ENCODE peak calls at places on chromosome 22, in seven cellular contexts. One of them, this sample, is unnamed.

GRCh38 chr22:33496112-33496511 is 424.2 kb downstream of the LARGE1 start:
- DNase-seq in HepG2: no peak
- DNase-seq in GM12878: no peak
- DNase-seq in H1: no peak
- DNase-seq in K562: no peak
- DNase-seq in GM12892: no peak
- DNase-seq in SK-N-SH: no peak
- DNase-seq in this sample: no peak

GRCh38 chr22:41445171-41446056 is 1.2 kb downstream of the TOB2 start:
- DNase-seq in HepG2: no peak
- DNase-seq in GM12878: no peak
- DNase-seq in H1: no peak
- DNase-seq in K562: no peak
- DNase-seq in GM12892: no peak
- DNase-seq in SK-N-SH: no peak
- DNase-seq in this sample: no peak

GRCh38 chr22:46774456-46775363 is 12.3 kb downstream of the TBC1D22A start:
- DNase-seq in HepG2: no peak
- DNase-seq in GM12878: no peak
- DNase-seq in H1: no peak
- DNase-seq in K562: no peak
- DNase-seq in GM12892: no peak
- DNase-seq in SK-N-SH: no peak
- DNase-seq in this sample: no peak

GRCh38 chr22:26892401-26893033 is 235.1 kb downstream of the MIAT start:
- DNase-seq in HepG2: no peak
- DNase-seq in GM12878: no peak
- DNase-seq in H1: no peak
- DNase-seq in K562: no peak
- DNase-seq in GM12892: no peak
- DNase-seq in SK-N-SH: no peak
- DNase-seq in this sample: no peak

GRCh38 chr22:19060356-19061009 is 61.7 kb downstream of the DGCR2 start:
- DNase-seq in HepG2: no peak
- DNase-seq in GM12878: no peak
- DNase-seq in H1: no peak
- DNase-seq in K562: no peak
- DNase-seq in GM12892: no peak
- DNase-seq in SK-N-SH: no peak
- DNase-seq in this sample: no peak

GRCh38 chr22:27116295-27116694 is 458.9 kb downstream of the MIAT start:
- DNase-seq in HepG2: no peak
- DNase-seq in GM12878: no peak
- DNase-seq in H1: no peak
- DNase-seq in K562: no peak
- DNase-seq in GM12892: no peak
- DNase-seq in SK-N-SH: no peak
- DNase-seq in this sample: no peak

GRCh38 chr22:39292561-39293074 is 26.8 kb downstream of the RPL3 start:
- DNase-seq in HepG2: peak; percentile 81
- DNase-seq in GM12878: no peak
- DNase-seq in H1: peak; percentile 62
- DNase-seq in K562: peak; percentile 84
- DNase-seq in GM12892: no peak
- DNase-seq in SK-N-SH: no peak
- DNase-seq in this sample: no peak

GRCh38 chr22:34986461-34986977 is 79.4 kb upstream of the ISX start:
- DNase-seq in HepG2: no peak
- DNase-seq in GM12878: no peak
- DNase-seq in H1: no peak
- DNase-seq in K562: no peak
- DNase-seq in GM12892: no peak
- DNase-seq in SK-N-SH: no peak
- DNase-seq in this sample: no peak

GRCh38 chr22:32564170-32565001 is 89.8 kb downstream of the FBXO7 start:
- DNase-seq in HepG2: no peak
- DNase-seq in GM12878: no peak
- DNase-seq in H1: no peak
- DNase-seq in K562: no peak
- DNase-seq in GM12892: no peak
- DNase-seq in SK-N-SH: no peak
- DNase-seq in this sample: no peak

GRCh38 chr22:28268176-28268575 is 349.1 kb upstream of the PITPNB start:
- DNase-seq in HepG2: no peak
- DNase-seq in GM12878: no peak
- DNase-seq in H1: no peak
- DNase-seq in K562: no peak
- DNase-seq in GM12892: no peak
- DNase-seq in SK-N-SH: no peak
- DNase-seq in this sample: no peak

GRCh38 chr22:38569181-38569971 is 607 bp downstream of the DMC1 start:
- DNase-seq in HepG2: no peak
- DNase-seq in GM12878: no peak
- DNase-seq in H1: no peak
- DNase-seq in K562: peak; percentile 16
- DNase-seq in GM12892: peak; percentile 26
- DNase-seq in SK-N-SH: peak; percentile 7
- DNase-seq in this sample: peak; percentile 15

GRCh38 chr22:17872491-17872890 is 98.2 kb upstream of the BID start:
- DNase-seq in HepG2: no peak
- DNase-seq in GM12878: no peak
- DNase-seq in H1: no peak
- DNase-seq in K562: peak; percentile 46
- DNase-seq in GM12892: no peak
- DNase-seq in SK-N-SH: no peak
- DNase-seq in this sample: no peak

DNA sequence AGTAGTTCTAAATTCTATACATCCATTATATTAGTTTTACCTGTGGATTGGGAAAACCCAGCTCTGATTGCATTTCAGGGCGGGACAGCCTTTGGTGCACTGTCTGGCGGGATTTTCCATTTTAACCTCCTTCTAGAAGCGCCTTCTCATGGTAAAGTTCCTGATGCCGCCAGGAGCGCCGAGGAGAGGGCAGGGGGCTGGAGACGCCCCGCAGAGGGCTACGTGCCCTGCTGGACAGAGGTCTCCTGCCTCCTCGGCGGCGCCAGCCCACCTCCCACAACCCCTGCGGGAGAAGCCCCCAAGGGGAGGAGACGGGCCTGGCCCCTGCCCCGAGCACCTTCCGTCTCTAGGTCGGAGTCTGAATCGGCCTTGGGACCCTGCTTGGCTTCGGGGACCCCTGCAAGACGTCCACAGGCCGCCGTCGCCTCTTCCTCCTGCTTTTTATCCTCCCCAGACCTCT is 1.2 kb upstream of the P2RX6 start:
- DNase-seq in HepG2: no peak
- DNase-seq in GM12878: no peak
- DNase-seq in H1: no peak
- DNase-seq in K562: no peak
- DNase-seq in GM12892: no peak
- DNase-seq in SK-N-SH: no peak
- DNase-seq in this sample: no peak
- TF ChIP-seq POLR2AphosphoS5 in HepG2: no peak
- TF ChIP-seq POLR2AphosphoS5 in GM12878: no peak
- TF ChIP-seq POLR2AphosphoS5 in H1: peak; percentile 36
- TF ChIP-seq POLR2AphosphoS5 in K562: no peak
- TF ChIP-seq POLR2AphosphoS5 in GM12892: no peak
- TF ChIP-seq POLR2AphosphoS5 in SK-N-SH: peak; percentile 67
- TF ChIP-seq POLR2AphosphoS5 in this sample: no peak

GRCh38 chr22:50482107-50483074 is 1.0 kb downstream of the ADM2 start:
- DNase-seq in HepG2: no peak
- DNase-seq in GM12878: no peak
- DNase-seq in H1: no peak
- DNase-seq in K562: no peak
- DNase-seq in GM12892: no peak
- DNase-seq in SK-N-SH: no peak
- DNase-seq in this sample: no peak
- TF ChIP-seq TAF1 in HepG2: no peak
- TF ChIP-seq TAF1 in GM12878: no peak
- TF ChIP-seq TAF1 in H1: no peak
- TF ChIP-seq TAF1 in K562: no peak
- TF ChIP-seq TAF1 in GM12892: no peak
- TF ChIP-seq TAF1 in SK-N-SH: no peak
- TF ChIP-seq TAF1 in this sample: no peak

GRCh38 chr22:29307658-29308147 is 1.3 kb downstream of the GAS2L1 start:
- DNase-seq in HepG2: no peak
- DNase-seq in GM12878: no peak
- DNase-seq in H1: no peak
- DNase-seq in K562: no peak
- DNase-seq in GM12892: peak; percentile 25
- DNase-seq in SK-N-SH: peak; percentile 54
- DNase-seq in this sample: no peak

GRCh38 chr22:29308148-29308790 is 1.8 kb downstream of the GAS2L1 start:
- DNase-seq in HepG2: no peak
- DNase-seq in GM12878: no peak
- DNase-seq in H1: no peak
- DNase-seq in K562: no peak
- DNase-seq in GM12892: no peak
- DNase-seq in SK-N-SH: peak; percentile 24
- DNase-seq in this sample: no peak

GRCh38 chr22:29306830-29307657 is 594 bp downstream of the GAS2L1 start:
- DNase-seq in HepG2: peak; percentile 39
- DNase-seq in GM12878: no peak
- DNase-seq in H1: no peak
- DNase-seq in K562: peak; percentile 82
- DNase-seq in GM12892: peak; percentile 37
- DNase-seq in SK-N-SH: peak; percentile 93
- DNase-seq in this sample: peak; percentile 59

GRCh38 chr22:29305836-29306174 is 645 bp upstream of the GAS2L1 start:
- DNase-seq in HepG2: no peak
- DNase-seq in GM12878: no peak
- DNase-seq in H1: no peak
- DNase-seq in K562: no peak
- DNase-seq in GM12892: peak; percentile 21
- DNase-seq in SK-N-SH: no peak
- DNase-seq in this sample: no peak

DNA sequence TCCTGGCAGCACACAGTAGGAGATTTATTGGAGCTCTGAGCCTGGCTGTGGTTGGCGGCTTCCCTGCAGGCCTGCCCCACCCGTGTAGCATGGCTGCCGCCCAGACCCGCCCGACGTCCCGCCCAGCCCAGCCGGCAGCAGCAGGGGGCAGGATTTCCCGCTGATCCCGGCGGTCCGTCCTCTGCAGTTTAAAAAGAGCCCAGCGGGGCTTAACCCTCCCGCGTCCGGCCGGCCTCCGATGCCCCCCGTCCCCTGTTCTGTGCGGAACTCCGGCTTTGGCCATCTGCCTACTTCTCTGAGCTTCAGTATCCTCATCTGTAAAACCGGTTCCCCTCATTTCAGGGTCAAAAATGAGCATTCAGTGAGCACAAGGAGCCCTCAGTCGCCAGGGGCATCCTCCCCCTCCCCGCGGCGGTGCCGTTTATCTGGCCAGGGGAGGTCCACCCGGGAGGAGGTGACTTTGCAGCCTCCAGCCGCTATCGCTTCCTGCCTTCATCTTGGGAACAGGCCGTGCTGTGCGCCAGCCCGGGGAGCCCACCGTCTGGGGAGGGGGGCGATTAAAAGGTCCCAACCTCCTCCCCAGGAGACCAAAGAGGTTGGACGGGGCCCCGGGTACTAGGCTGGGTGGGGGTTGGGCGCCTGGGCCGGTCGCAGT is at the start of gene GAS2L1:
- DNase-seq in HepG2: peak; percentile 54
- DNase-seq in GM12878: no peak
- DNase-seq in H1: peak; percentile 50
- DNase-seq in K562: peak; percentile 71
- DNase-seq in GM12892: peak; percentile 71
- DNase-seq in SK-N-SH: peak; percentile 96
- DNase-seq in this sample: peak; percentile 73
- TF ChIP-seq POLR2AphosphoS5 in HepG2: no peak
- TF ChIP-seq POLR2AphosphoS5 in GM12878: no peak
- TF ChIP-seq POLR2AphosphoS5 in H1: no peak
- TF ChIP-seq POLR2AphosphoS5 in K562: peak; percentile 37
- TF ChIP-seq POLR2AphosphoS5 in GM12892: no peak
- TF ChIP-seq POLR2AphosphoS5 in SK-N-SH: peak; percentile 31
- TF ChIP-seq POLR2AphosphoS5 in this sample: no peak

GRCh38 chr22:24953294-24954113 is 988 bp downstream of the KIAA1671 start:
- DNase-seq in HepG2: peak; percentile 15
- DNase-seq in GM12878: no peak
- DNase-seq in H1: no peak
- DNase-seq in K562: no peak
- DNase-seq in GM12892: no peak
- DNase-seq in SK-N-SH: peak; percentile 76
- DNase-seq in this sample: no peak
- TF ChIP-seq TAF1 in HepG2: no peak
- TF ChIP-seq TAF1 in GM12878: no peak
- TF ChIP-seq TAF1 in H1: no peak
- TF ChIP-seq TAF1 in K562: no peak
- TF ChIP-seq TAF1 in GM12892: no peak
- TF ChIP-seq TAF1 in SK-N-SH: no peak
- TF ChIP-seq TAF1 in this sample: no peak

GRCh38 chr22:31233001-31233400 is 20.9 kb downstream of the LIMK2 start:
- DNase-seq in HepG2: no peak
- DNase-seq in GM12878: no peak
- DNase-seq in H1: no peak
- DNase-seq in K562: no peak
- DNase-seq in GM12892: no peak
- DNase-seq in SK-N-SH: no peak
- DNase-seq in this sample: no peak

GRCh38 chr22:31228425-31228824 is 16.3 kb downstream of the LIMK2 start:
- DNase-seq in HepG2: no peak
- DNase-seq in GM12878: no peak
- DNase-seq in H1: no peak
- DNase-seq in K562: no peak
- DNase-seq in GM12892: no peak
- DNase-seq in SK-N-SH: no peak
- DNase-seq in this sample: no peak

GRCh38 chr22:31229402-31230140 is 17.5 kb downstream of the LIMK2 start:
- DNase-seq in HepG2: no peak
- DNase-seq in GM12878: no peak
- DNase-seq in H1: no peak
- DNase-seq in K562: no peak
- DNase-seq in GM12892: no peak
- DNase-seq in SK-N-SH: peak; percentile 46
- DNase-seq in this sample: no peak

GRCh38 chr22:31230871-31231621 is 18.9 kb downstream of the LIMK2 start:
- DNase-seq in HepG2: peak; percentile 83
- DNase-seq in GM12878: no peak
- DNase-seq in H1: no peak
- DNase-seq in K562: peak; percentile 24
- DNase-seq in GM12892: no peak
- DNase-seq in SK-N-SH: peak; percentile 37
- DNase-seq in this sample: no peak

DNA sequence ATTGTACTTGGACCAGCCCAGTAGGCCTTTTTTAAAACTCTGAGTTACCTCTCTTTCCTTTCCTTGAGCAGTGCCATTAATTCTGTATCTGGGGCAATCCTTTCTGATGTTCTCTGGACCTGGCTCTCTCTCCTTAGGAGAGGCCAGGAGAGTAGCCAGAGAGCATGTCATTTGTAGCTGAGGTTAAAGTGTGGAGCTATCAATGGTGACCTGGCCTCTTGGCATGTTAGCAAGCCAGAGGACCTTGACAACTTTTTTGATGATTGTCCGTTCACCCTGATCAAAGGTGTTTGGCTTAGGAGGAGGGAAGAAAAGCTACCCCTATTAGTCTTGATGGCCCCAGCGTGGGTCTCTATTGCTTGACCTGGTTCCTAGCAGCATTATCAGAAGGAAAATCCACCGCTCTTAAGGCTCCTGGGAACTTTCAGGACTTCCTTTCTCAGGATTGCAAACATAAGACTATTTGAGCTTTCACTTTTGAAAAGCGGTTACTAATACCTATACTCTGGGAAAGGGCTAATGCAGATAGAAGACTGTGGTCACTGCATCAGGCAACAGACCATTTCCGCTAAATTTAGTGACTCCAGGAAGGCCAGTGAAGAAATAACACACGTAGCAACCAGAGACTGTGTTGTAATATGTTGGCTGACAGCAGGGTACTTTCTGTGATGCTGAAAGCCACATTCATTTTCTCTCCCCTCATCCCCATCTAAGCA is 18.2 kb downstream of the LIMK2 start:
- DNase-seq in HepG2: no peak
- DNase-seq in GM12878: peak; percentile 57
- DNase-seq in H1: no peak
- DNase-seq in K562: no peak
- DNase-seq in GM12892: no peak
- DNase-seq in SK-N-SH: no peak
- DNase-seq in this sample: no peak
- TF ChIP-seq POLR2AphosphoS5 in HepG2: no peak
- TF ChIP-seq POLR2AphosphoS5 in GM12878: no peak
- TF ChIP-seq POLR2AphosphoS5 in H1: no peak
- TF ChIP-seq POLR2AphosphoS5 in K562: no peak
- TF ChIP-seq POLR2AphosphoS5 in GM12892: no peak
- TF ChIP-seq POLR2AphosphoS5 in SK-N-SH: no peak
- TF ChIP-seq POLR2AphosphoS5 in this sample: no peak